ENCODE peak calls at places on chromosomes 16 and 17, in eight cellular contexts. A, L, P, R, O, I, S and D are unnamed samples.

GRCh38 chr17:70332811-70333210 is 163.5 kb downstream of the KCNJ2 start:
- DNase-seq in S (no peak), O (no peak), I (no peak), A (no peak), L (no peak), P (no peak), R (no peak), D (no peak)

GRCh38 chr17:67891481-67892119 is 66.3 kb downstream of the BPTF start:
- DNase-seq in I (peak), S (no peak), L (peak), P (peak), R (peak), O (peak), A (no peak), D (no peak)

GRCh38 chr16:69893086-69893485 is 58.0 kb upstream of the CLEC18A start:
- DNase-seq in A (no peak), P (no peak), L (no peak), I (no peak), S (no peak), O (no peak), R (no peak), D (no peak)

GRCh38 chr17:8674344-8675305 is 44.1 kb upstream of the MYH10 start:
- DNase-seq in R (peak), P (peak), O (peak), L (no peak), S (peak), I (no peak), A (no peak), D (peak)

GRCh38 chr17:42759982-42760651 is 910 bp upstream of the RAMP2 start:
- DNase-seq in S (no peak), R (peak), P (no peak), O (no peak), L (no peak), I (no peak), A (no peak), D (no peak)

GRCh38 chr16:81293909-81294802 is 20.6 kb upstream of the GAN start:
- DNase-seq in I (no peak), R (no peak), O (no peak), P (peak), L (peak), S (no peak), A (no peak), D (no peak)

GRCh38 chr17:41965694-41966375 is 760 bp upstream of the CNP start:
- DNase-seq in P (peak), L (peak), A (peak), O (peak), I (peak), R (no peak), S (peak), D (peak)

GRCh38 chr17:57448288-57449283 is 192.3 kb downstream of the MSI2 start:
- DNase-seq in I (no peak), L (no peak), R (no peak), S (no peak), P (no peak), O (no peak), A (no peak), D (no peak)

GRCh38 chr17:67491009-67491677 is 114.1 kb downstream of the PITPNC1 start:
- DNase-seq in R (peak), S (peak), I (peak), O (peak), P (peak), A (no peak), L (peak), D (peak)

GRCh38 chr17:15945493-15946209 is 721 bp downstream of the ADORA2B start:
- DNase-seq in O (no peak), S (no peak), A (no peak), R (no peak), L (peak), P (peak), I (peak), D (no peak)

GRCh38 chr16:87918314-87918713 is 18.0 kb downstream of the CA5A start:
- DNase-seq in O (peak), S (peak), R (no peak), P (peak), L (no peak), A (no peak), I (no peak), D (peak)

GRCh38 chr17:550776-551175 is 163.9 kb downstream of the VPS53 start:
- DNase-seq in P (no peak), O (peak), A (no peak), I (no peak), L (peak), S (no peak), R (no peak), D (no peak)

GRCh38 chr16:53089434-53090270 is 34.9 kb downstream of the CHD9 start:
- DNase-seq in L (peak), R (peak), A (no peak), O (peak), I (no peak), P (peak), S (peak), D (no peak)

GRCh38 chr17:36475346-36475970 is 11.0 kb upstream of the ZNHIT3 start:
- DNase-seq in P (no peak), L (no peak), S (no peak), A (no peak), I (no peak), R (no peak), O (no peak), D (no peak)

GRCh38 chr16:85689950-85690320 is 1.2 kb upstream of the GINS2 start:
- DNase-seq in A (no peak), R (no peak), O (no peak), S (no peak), I (no peak), P (no peak), L (no peak), D (no peak)

GRCh38 chr17:62792122-62792800 is 15.9 kb downstream of the MARCHF10 start:
- DNase-seq in R (peak), O (peak), L (peak), I (peak), P (peak), S (no peak), A (no peak), D (peak)

GRCh38 chr17:18173740-18174139 is 9.9 kb upstream of the ALKBH5 start:
- DNase-seq in P (no peak), I (no peak), R (no peak), O (no peak), S (no peak), A (no peak), L (no peak), D (no peak)

GRCh38 chr17:19301274-19301946 is 61.1 kb downstream of the B9D1 start:
- DNase-seq in S (no peak), A (no peak), L (no peak), P (no peak), O (no peak), R (no peak), I (no peak), D (no peak)

GRCh38 chr17:34635876-34636275 is 56.5 kb downstream of the TMEM132E start:
- DNase-seq in L (no peak), O (no peak), R (no peak), S (no peak), I (no peak), A (no peak), P (no peak), D (no peak)

GRCh38 chr16:3149630-3150345 is 15.0 kb downstream of the ZNF213 start:
- DNase-seq in S (no peak), I (peak), A (peak), P (peak), R (peak), L (peak), O (peak), D (peak)

GRCh38 chr17:42097691-42098661 is at the start of gene ZNF385C:
- DNase-seq in A (peak), O (no peak), I (no peak), L (no peak), S (no peak), R (no peak), P (no peak), D (no peak)

GRCh38 chr17:27644586-27644985 is 13.6 kb downstream of the LGALS9 start:
- DNase-seq in S (peak), A (no peak), P (peak), L (no peak), R (no peak), I (no peak), O (peak), D (no peak)

GRCh38 chr17:50932584-50932901 is 66.4 kb upstream of the TOB1 start:
- DNase-seq in S (no peak), L (no peak), O (no peak), R (no peak), I (no peak), A (no peak), P (no peak), D (no peak)

GRCh38 chr17:73410586-73411329 is 99.0 kb upstream of the CDC42EP4 start:
- DNase-seq in A (no peak), I (no peak), R (no peak), O (no peak), P (no peak), S (no peak), L (no peak), D (no peak)

GRCh38 chr17:33151565-33151964 is 141.5 kb downstream of the ASIC2 start:
- DNase-seq in P (no peak), I (no peak), A (no peak), R (no peak), L (no peak), S (no peak), O (no peak), D (no peak)

GRCh38 chr16:30769379-30770089 is 7.4 kb downstream of the RNF40 start:
- DNase-seq in P (no peak), A (no peak), O (no peak), I (no peak), R (no peak), L (no peak), S (no peak), D (no peak)

GRCh38 chr17:67052720-67053437 is 8.5 kb downstream of the CACNG1 start:
- DNase-seq in P (no peak), R (no peak), O (no peak), A (no peak), S (peak), I (no peak), L (no peak), D (peak)

GRCh38 chr17:14307560-14308024 is 6.7 kb downstream of the HS3ST3B1 start:
- DNase-seq in O (peak), R (no peak), I (no peak), A (no peak), S (no peak), P (no peak), L (peak), D (no peak)

GRCh38 chr16:82750078-82750477 is 123.3 kb downstream of the CDH13 start:
- DNase-seq in S (no peak), L (no peak), R (peak), O (no peak), I (no peak), A (no peak), P (no peak), D (no peak)

GRCh38 chr17:49920370-49920769 is 48.6 kb upstream of the DLX4 start:
- DNase-seq in P (no peak), O (no peak), L (no peak), I (no peak), R (no peak), S (no peak), A (no peak), D (no peak)
- H3K4me3 ChIP-seq in P (no peak), O (no peak), L (no peak), I (no peak), R (no peak), S (no peak), A (no peak), D (no peak)

GRCh38 chr17:59327891-59328290 is 3.6 kb upstream of the YPEL2 start:
- DNase-seq in P (no peak), R (no peak), S (no peak), L (no peak), I (no peak), O (no peak), A (no peak), D (peak)

GRCh38 chr17:59328534-59329095 is 2.8 kb upstream of the YPEL2 start:
- DNase-seq in A (no peak), R (no peak), I (no peak), O (no peak), L (no peak), S (no peak), P (no peak), D (no peak)

GRCh38 chr17:59331129-59331928 is at the start of gene YPEL2:
- DNase-seq in A (peak), P (peak), L (peak), O (peak), S (peak), R (peak), I (peak), D (peak)

GRCh38 chr17:59330314-59330942 is 1.0 kb upstream of the YPEL2 start:
- DNase-seq in L (no peak), R (peak), P (no peak), A (no peak), O (no peak), S (peak), I (peak), D (peak)

DNA sequence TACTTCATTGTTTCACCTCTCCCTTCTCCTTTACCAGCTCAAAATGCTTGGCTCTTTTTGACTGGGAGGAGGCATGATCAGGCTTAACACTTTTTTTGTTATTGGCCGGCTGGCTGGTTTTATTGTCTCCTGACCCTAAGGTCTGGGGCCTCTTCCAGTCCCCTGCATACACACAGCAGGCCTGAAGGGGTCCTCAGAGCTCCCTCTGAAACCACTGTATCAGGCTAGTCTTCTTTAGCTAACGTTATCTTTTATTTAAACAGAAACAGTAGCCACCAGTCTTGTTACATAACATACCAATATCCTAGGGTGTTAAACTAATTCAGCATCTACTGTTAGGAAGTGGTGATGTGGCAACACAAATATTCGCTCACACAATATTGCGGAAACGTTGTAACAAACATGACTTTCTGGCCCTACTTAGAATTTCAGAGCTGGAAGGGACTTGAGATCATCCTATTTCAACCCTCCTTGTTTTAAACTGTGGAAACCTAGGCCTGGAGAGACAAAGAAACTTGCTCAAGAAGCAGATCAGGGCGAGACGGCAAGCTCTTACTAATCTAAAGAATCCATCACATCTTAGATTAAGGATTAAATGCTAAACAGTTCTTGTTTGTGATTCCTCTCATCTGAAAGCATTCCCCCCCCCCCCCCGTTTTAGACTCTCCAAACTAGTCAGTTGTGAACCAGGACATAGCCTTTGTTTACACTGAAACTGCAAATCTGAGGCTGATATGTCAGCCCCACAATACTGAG is 1.7 kb upstream of the YPEL2 start:
- DNase-seq in A (peak), O (peak), P (peak), S (peak), L (peak), R (peak), I (peak), D (peak)
- H3K4me3 ChIP-seq in A (no peak), O (no peak), P (no peak), S (no peak), L (no peak), R (no peak), I (peak), D (peak)

GRCh38 chr16:75263963-75264445 is 12.6 kb upstream of the BCAR1 start:
- DNase-seq in L (no peak), S (peak), P (no peak), A (no peak), O (no peak), R (no peak), I (no peak), D (peak)

GRCh38 chr16:75263291-75263962 is 12.0 kb upstream of the BCAR1 start:
- DNase-seq in I (no peak), P (no peak), O (no peak), A (no peak), R (no peak), S (peak), L (no peak), D (no peak)

GRCh38 chr16:75262104-75262799 is 10.8 kb upstream of the BCAR1 start:
- DNase-seq in R (peak), I (no peak), A (no peak), S (peak), O (no peak), P (peak), L (peak), D (peak)

GRCh38 chr16:75261590-75262078 is 10.2 kb upstream of the BCAR1 start:
- DNase-seq in P (no peak), L (no peak), O (no peak), A (no peak), R (no peak), I (no peak), S (no peak), D (no peak)

GRCh38 chr16:75262800-75263127 is 11.3 kb upstream of the BCAR1 start:
- DNase-seq in P (no peak), O (no peak), A (no peak), I (no peak), R (no peak), S (peak), L (no peak), D (no peak)
- H3K4me3 ChIP-seq in P (no peak), O (peak), A (no peak), I (no peak), R (no peak), S (peak), L (no peak), D (peak)

GRCh38 chr17:4340914-4341615 is 25.4 kb downstream of the UBE2G1 start:
- DNase-seq in I (no peak), O (peak), P (no peak), A (no peak), S (no peak), R (no peak), L (no peak), D (no peak)
- H3K4me3 ChIP-seq in I (no peak), O (no peak), P (no peak), A (no peak), S (peak), R (no peak), L (no peak), D (no peak)

GRCh38 chr16:2024026-2024425 is 2.7 kb upstream of the NHERF2 start:
- DNase-seq in P (no peak), O (no peak), I (no peak), L (no peak), R (no peak), S (no peak), A (no peak), D (no peak)
- H3K4me3 ChIP-seq in P (no peak), O (no peak), I (no peak), L (no peak), R (no peak), S (peak), A (no peak), D (no peak)